ENCODE peak calls at places on chromosomes 1 and 21, in four cellular contexts. One of them, this sample, is unnamed.

GRCh38 chr1:229116114-229116513 is 154.8 kb upstream of the RAB4A start:
- DNase-seq in mucosa of descending colon: no peak
- DNase-seq in pancreas: no peak
- DNase-seq in CD8-positive, alpha-beta T cell: no peak
- DNase-seq in this sample: no peak

GRCh38 chr1:8477199-8477982 is 159.5 kb downstream of the SLC45A1 start:
- DNase-seq in CD8-positive, alpha-beta T cell: no peak
- DNase-seq in pancreas: no peak
- DNase-seq in mucosa of descending colon: no peak
- DNase-seq in this sample: no peak

GRCh38 chr1:232111616-232112015 is 485.0 kb downstream of the DISC1 start:
- DNase-seq in CD8-positive, alpha-beta T cell: no peak
- DNase-seq in pancreas: no peak
- DNase-seq in mucosa of descending colon: no peak
- DNase-seq in this sample: no peak

GRCh38 chr1:208654241-208654640 is 410.1 kb upstream of the PLXNA2 start:
- DNase-seq in mucosa of descending colon: no peak
- DNase-seq in pancreas: no peak
- DNase-seq in CD8-positive, alpha-beta T cell: no peak
- DNase-seq in this sample: no peak

GRCh38 chr21:41796476-41797080 is 29.7 kb upstream of the RIPK4 start:
- DNase-seq in pancreas: no peak
- DNase-seq in mucosa of descending colon: no peak
- DNase-seq in CD8-positive, alpha-beta T cell: no peak
- DNase-seq in this sample: no peak

GRCh38 chr1:186404454-186405051 is 28.9 kb downstream of the ODR4 start:
- DNase-seq in mucosa of descending colon: no peak
- DNase-seq in CD8-positive, alpha-beta T cell: no peak
- DNase-seq in pancreas: no peak
- DNase-seq in this sample: no peak

GRCh38 chr21:30166171-30166570 is 434 bp downstream of the CLDN17 start:
- DNase-seq in mucosa of descending colon: no peak
- DNase-seq in pancreas: no peak
- DNase-seq in CD8-positive, alpha-beta T cell: no peak
- DNase-seq in this sample: no peak

GRCh38 chr1:21913763-21914162 is 23.3 kb downstream of the HSPG2 start:
- DNase-seq in CD8-positive, alpha-beta T cell: no peak
- DNase-seq in mucosa of descending colon: no peak
- DNase-seq in pancreas: no peak
- DNase-seq in this sample: no peak

GRCh38 chr1:116881879-116882520 is 27.7 kb upstream of the PTGFRN start:
- DNase-seq in CD8-positive, alpha-beta T cell: no peak
- DNase-seq in pancreas: peak
- DNase-seq in mucosa of descending colon: no peak
- DNase-seq in this sample: no peak
- TF ChIP-seq CTCF in CD8-positive, alpha-beta T cell: no peak
- TF ChIP-seq CTCF in pancreas: peak
- TF ChIP-seq CTCF in mucosa of descending colon: peak
- TF ChIP-seq CTCF in this sample: no peak

GRCh38 chr1:177163844-177164379 is 600 bp downstream of the ASTN1 start:
- DNase-seq in pancreas: no peak
- DNase-seq in CD8-positive, alpha-beta T cell: no peak
- DNase-seq in mucosa of descending colon: no peak
- DNase-seq in this sample: no peak

GRCh38 chr1:177165069-177165439 is 542 bp upstream of the ASTN1 start:
- DNase-seq in pancreas: no peak
- DNase-seq in mucosa of descending colon: no peak
- DNase-seq in CD8-positive, alpha-beta T cell: no peak
- DNase-seq in this sample: no peak

GRCh38 chr1:177164380-177165068 is at the start of gene ASTN1:
- DNase-seq in pancreas: no peak
- DNase-seq in CD8-positive, alpha-beta T cell: no peak
- DNase-seq in mucosa of descending colon: no peak
- DNase-seq in this sample: no peak
- TF ChIP-seq CTCF in pancreas: no peak
- TF ChIP-seq CTCF in CD8-positive, alpha-beta T cell: no peak
- TF ChIP-seq CTCF in mucosa of descending colon: no peak
- TF ChIP-seq CTCF in this sample: no peak

DNA sequence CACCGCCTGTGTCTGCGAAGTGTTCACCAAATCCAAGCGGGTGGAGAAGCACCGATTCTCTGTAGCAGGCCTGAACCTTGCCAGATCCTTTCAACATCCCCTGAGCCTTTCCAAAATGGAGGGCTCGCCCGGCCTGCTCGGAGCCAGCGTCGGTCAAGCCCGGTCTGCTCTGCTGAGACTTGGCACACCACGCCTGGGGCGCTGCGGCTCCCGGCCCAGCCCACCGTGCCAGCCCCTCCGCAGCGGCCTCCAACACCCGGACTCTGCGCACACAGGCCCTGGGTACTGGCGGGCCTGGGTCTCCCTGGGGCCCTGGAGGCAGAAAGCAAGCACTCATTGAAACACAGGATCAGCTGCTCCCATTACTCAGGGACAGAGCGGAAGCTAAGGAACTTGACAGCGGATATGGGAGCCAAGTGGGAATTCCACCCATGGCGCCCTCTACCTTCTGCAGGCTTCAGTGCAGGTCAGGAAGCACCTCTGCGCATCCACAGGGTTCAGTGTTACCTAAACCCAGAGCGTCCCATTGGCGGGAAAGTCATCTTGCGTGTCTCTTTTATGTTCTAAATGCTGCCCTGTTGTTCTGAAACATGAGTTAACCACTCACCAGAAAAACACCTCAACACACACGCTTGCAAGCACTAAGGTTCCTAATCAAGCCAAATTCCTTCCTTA is 159.9 kb downstream of the ZBTB18 start:
- DNase-seq in CD8-positive, alpha-beta T cell: no peak
- DNase-seq in pancreas: peak
- DNase-seq in mucosa of descending colon: no peak
- DNase-seq in this sample: no peak
- TF ChIP-seq CTCF in CD8-positive, alpha-beta T cell: no peak
- TF ChIP-seq CTCF in pancreas: no peak
- TF ChIP-seq CTCF in mucosa of descending colon: no peak
- TF ChIP-seq CTCF in this sample: no peak

DNA sequence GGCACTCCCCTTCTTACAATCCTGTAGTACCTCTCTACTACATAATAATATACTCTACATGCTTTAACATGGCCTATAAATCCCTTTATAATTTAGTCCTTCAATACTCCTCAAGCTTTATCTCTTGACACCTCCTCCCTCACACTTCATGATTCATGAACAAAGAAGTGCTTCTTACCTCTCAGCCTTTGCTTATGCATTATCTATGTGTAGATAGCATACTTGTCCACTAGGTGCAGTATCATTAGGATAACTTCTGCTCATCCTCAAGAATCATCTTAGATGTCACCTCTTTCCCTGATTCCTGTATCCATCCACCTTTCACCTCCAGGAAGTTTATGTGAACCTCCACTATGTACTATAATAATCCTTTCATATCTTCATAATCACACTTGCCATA is 74.4 kb downstream of the COL24A1 start:
- DNase-seq in CD8-positive, alpha-beta T cell: no peak
- DNase-seq in mucosa of descending colon: no peak
- DNase-seq in pancreas: no peak
- DNase-seq in this sample: no peak
- TF ChIP-seq CTCF in CD8-positive, alpha-beta T cell: no peak
- TF ChIP-seq CTCF in mucosa of descending colon: no peak
- TF ChIP-seq CTCF in pancreas: no peak
- TF ChIP-seq CTCF in this sample: no peak

GRCh38 chr1:14095001-14095400 is 395.0 kb downstream of the PRDM2 start:
- DNase-seq in mucosa of descending colon: no peak
- DNase-seq in pancreas: peak
- DNase-seq in CD8-positive, alpha-beta T cell: no peak
- DNase-seq in this sample: no peak
- TF ChIP-seq CTCF in mucosa of descending colon: peak
- TF ChIP-seq CTCF in pancreas: peak
- TF ChIP-seq CTCF in CD8-positive, alpha-beta T cell: no peak
- TF ChIP-seq CTCF in this sample: no peak

GRCh38 chr1:115330480-115331013 is 7.5 kb downstream of the NGF start:
- DNase-seq in CD8-positive, alpha-beta T cell: no peak
- DNase-seq in pancreas: no peak
- DNase-seq in mucosa of descending colon: no peak
- DNase-seq in this sample: no peak
- TF ChIP-seq CTCF in CD8-positive, alpha-beta T cell: no peak
- TF ChIP-seq CTCF in pancreas: no peak
- TF ChIP-seq CTCF in mucosa of descending colon: no peak
- TF ChIP-seq CTCF in this sample: no peak

GRCh38 chr1:92619466-92620189 is 132.9 kb upstream of the GFI1 start:
- DNase-seq in pancreas: no peak
- DNase-seq in CD8-positive, alpha-beta T cell: no peak
- DNase-seq in mucosa of descending colon: no peak
- DNase-seq in this sample: no peak

DNA sequence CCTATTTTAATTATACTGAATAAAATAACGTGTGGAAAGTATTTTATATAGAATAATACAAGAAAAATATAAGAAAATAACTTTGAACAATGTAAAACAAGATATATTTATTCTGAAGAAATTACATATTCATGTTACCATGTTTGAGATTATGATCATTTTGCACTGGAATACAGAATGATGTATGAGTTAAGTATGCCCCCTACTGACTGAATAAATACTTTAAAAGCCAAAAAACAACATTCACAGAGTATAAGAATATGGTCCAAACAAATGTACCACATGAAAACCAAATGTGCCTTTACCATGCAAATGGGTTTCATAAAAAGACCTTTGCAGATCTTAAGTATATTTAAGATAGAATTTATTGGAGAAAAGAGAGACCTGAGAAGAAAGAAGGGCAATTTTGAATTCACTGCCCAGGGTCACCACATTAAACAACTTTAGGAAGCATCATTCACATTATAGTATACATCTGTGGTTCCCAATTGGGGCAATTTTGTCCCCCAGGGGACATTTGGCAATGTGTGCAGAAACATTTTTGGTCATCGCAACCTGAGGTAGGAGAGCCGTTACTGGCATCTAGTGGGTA is 136.6 kb upstream of the GFI1 start:
- DNase-seq in mucosa of descending colon: no peak
- DNase-seq in CD8-positive, alpha-beta T cell: no peak
- DNase-seq in pancreas: no peak
- DNase-seq in this sample: no peak
- TF ChIP-seq CTCF in mucosa of descending colon: no peak
- TF ChIP-seq CTCF in CD8-positive, alpha-beta T cell: peak
- TF ChIP-seq CTCF in pancreas: peak
- TF ChIP-seq CTCF in this sample: no peak

GRCh38 chr1:1300352-1300739 is 7.4 kb downstream of the ACAP3 start:
- DNase-seq in pancreas: no peak
- DNase-seq in CD8-positive, alpha-beta T cell: no peak
- DNase-seq in mucosa of descending colon: no peak
- DNase-seq in this sample: no peak

GRCh38 chr1:1298861-1299685 is 8.7 kb downstream of the ACAP3 start:
- DNase-seq in CD8-positive, alpha-beta T cell: no peak
- DNase-seq in mucosa of descending colon: no peak
- DNase-seq in pancreas: no peak
- DNase-seq in this sample: no peak

GRCh38 chr1:1302006-1302430 is 5.7 kb downstream of the ACAP3 start:
- DNase-seq in CD8-positive, alpha-beta T cell: no peak
- DNase-seq in pancreas: no peak
- DNase-seq in mucosa of descending colon: no peak
- DNase-seq in this sample: no peak

GRCh38 chr1:1297802-1298424 is 9.8 kb downstream of the ACAP3 start:
- DNase-seq in mucosa of descending colon: no peak
- DNase-seq in pancreas: no peak
- DNase-seq in CD8-positive, alpha-beta T cell: no peak
- DNase-seq in this sample: no peak

DNA sequence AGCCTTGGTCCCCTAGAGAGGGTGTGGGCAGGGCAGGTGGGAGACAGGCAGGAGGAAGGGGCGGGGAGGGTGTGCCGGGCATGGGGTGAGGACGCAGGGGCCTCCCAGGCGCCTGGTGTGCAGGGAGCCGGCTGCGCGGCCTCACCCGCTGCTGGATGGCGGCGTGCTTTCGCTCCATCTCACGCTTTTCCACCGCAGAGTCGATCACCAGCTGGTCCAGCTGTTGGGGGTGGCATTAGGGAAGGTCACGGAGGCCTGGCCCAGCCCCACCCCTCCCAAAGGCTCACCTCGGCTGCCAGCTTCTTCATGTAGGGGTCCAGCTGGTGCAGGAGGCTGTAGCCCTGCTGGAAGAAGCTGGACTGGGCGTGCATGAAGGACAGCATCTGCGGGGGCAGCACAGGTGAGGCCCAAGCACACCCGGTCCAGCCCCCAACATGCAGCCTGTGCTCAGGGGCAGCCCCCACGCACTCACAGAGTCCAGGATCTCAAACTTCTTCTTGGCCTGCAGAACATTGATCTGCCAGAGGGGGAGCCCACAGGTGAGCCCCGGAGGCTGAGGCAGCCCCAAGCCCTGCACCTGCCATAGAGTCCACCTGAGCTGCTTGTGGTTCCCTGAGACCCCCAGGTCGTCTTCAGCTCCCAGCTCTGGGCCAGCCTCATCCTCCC is 7.9 kb downstream of the ACAP3 start:
- DNase-seq in pancreas: no peak
- DNase-seq in mucosa of descending colon: no peak
- DNase-seq in CD8-positive, alpha-beta T cell: no peak
- DNase-seq in this sample: no peak
- TF ChIP-seq CTCF in pancreas: peak
- TF ChIP-seq CTCF in mucosa of descending colon: no peak
- TF ChIP-seq CTCF in CD8-positive, alpha-beta T cell: no peak
- TF ChIP-seq CTCF in this sample: no peak

DNA sequence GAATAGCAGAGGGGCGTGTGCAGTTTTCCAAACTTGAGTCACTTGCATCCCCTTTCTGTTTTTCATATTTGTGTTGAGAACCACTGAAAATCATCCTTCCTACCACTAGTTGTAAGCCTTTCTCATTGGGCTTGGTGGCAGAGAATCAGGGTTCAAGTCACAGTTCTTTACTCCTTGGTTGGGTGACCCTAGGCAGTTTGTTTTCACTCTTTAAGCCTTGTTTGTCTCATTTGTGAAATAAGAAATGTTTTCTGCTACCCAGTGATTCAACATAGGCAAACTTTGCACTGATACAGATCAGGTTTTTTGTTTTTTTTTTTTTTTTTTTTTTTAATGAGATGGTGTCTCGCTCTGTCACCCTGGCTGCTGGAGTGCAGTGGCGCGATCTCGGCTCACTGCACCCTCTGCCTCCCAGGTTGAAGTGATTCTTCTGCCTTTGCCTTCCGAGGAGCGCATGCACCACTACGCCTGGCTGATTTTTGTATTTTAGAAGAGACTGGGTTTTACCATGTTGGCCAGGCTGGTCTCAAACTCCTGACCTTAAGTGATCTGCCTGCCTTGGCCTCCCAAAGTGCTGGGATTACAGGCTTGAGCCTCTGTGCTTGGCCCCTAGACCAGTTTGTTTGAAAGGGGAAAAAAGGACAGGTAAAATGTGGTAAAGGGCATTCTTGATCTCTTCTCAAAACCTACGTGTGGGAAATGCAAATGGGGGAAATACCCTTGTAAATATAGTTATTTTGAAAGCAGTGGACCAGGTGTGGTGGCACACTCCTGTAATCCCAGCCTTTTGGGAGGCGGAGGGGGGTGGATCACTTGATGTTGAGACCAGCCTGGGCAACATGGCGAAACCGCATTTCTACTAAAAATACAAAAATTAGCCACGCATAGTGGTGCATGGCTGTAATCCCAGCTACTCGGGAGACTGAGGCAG is 3.2 kb downstream of the CLIC4 start:
- DNase-seq in pancreas: no peak
- DNase-seq in mucosa of descending colon: no peak
- DNase-seq in CD8-positive, alpha-beta T cell: no peak
- DNase-seq in this sample: peak
- TF ChIP-seq CTCF in pancreas: no peak
- TF ChIP-seq CTCF in mucosa of descending colon: no peak
- TF ChIP-seq CTCF in CD8-positive, alpha-beta T cell: no peak
- TF ChIP-seq CTCF in this sample: no peak

This sample was measured in activated B cell treated with CpG ODN at 0.5 μM for 24 hours.